ENCODE peak calls at places on chromosomes 11 and 22, in nine cellular contexts. Z, H, D, K, A, L, I, J and G are unnamed samples.
A peak's percentile ranks its signal among the peaks of the same experiment; 100 is the strongest.

GRCh38 chr11:44212128-44212527 is 97.8 kb downstream of the ALX4 start:
- DNase-seq in Z (no peak), H (no peak), D (no peak), K (no peak), A (no peak), L (no peak), I (no peak), J (no peak), G (no peak)

GRCh38 chr11:79076526-79077115 is 364.2 kb downstream of the TENM4 start:
- DNase-seq in Z (no peak), H (no peak), D (no peak), K (peak; percentile 57), A (no peak), L (peak; percentile 50), I (peak; percentile 11), J (no peak), G (no peak)

GRCh38 chr11:126417463-126417862 is 62.0 kb downstream of the ST3GAL4 start:
- DNase-seq in Z (no peak), H (no peak), D (no peak), K (no peak), A (no peak), L (no peak), I (no peak), J (no peak), G (no peak)

GRCh38 chr11:30990625-30991348 is 378.8 kb downstream of the DCDC1 start:
- DNase-seq in Z (no peak), H (no peak), D (no peak), K (no peak), A (no peak), L (no peak), I (no peak), J (no peak), G (no peak)

GRCh38 chr22:30575011-30575671 is 676 bp upstream of the GAL3ST1 start:
- DNase-seq in Z (no peak), H (no peak), D (no peak), K (peak; percentile 31), A (peak; percentile 9), L (peak; percentile 75), I (no peak), J (no peak), G (peak; percentile 60)

GRCh38 chr11:45646275-45646970 is 19.0 kb downstream of the CHST1 start:
- DNase-seq in Z (no peak), H (no peak), D (no peak), K (peak; percentile 36), A (no peak), L (no peak), I (no peak), J (no peak), G (no peak)

GRCh38 chr11:11587122-11587521 is 34.7 kb downstream of the GALNT18 start:
- DNase-seq in Z (no peak), H (no peak), D (no peak), K (no peak), A (no peak), L (no peak), I (no peak), J (no peak), G (no peak)

GRCh38 chr11:92206441-92206840 is 18.2 kb upstream of the FAT3 start:
- DNase-seq in Z (no peak), H (no peak), D (no peak), K (no peak), A (no peak), L (no peak), I (no peak), J (no peak), G (no peak)

GRCh38 chr22:47018010-47018910 is 255.8 kb downstream of the TBC1D22A start:
- DNase-seq in Z (no peak), H (no peak), D (no peak), K (no peak), A (no peak), L (peak; percentile 21), I (no peak), J (no peak), G (no peak)

GRCh38 chr22:48516571-48516970 is 1311.1 kb downstream of the BRD1 start:
- DNase-seq in Z (no peak), H (no peak), D (no peak), K (no peak), A (no peak), L (no peak), I (no peak), J (no peak), G (no peak)

GRCh38 chr22:47802446-47802845 is 1040.0 kb downstream of the TBC1D22A start:
- DNase-seq in Z (peak; percentile 35), H (no peak), D (no peak), K (no peak), A (no peak), L (no peak), I (no peak), J (no peak), G (no peak)

GRCh38 chr22:19779685-19780268 is 19.2 kb downstream of the TBX1 start:
- DNase-seq in Z (no peak), H (no peak), D (peak; percentile 23), K (peak; percentile 49), A (no peak), L (no peak), I (no peak), J (no peak), G (no peak)

DNA sequence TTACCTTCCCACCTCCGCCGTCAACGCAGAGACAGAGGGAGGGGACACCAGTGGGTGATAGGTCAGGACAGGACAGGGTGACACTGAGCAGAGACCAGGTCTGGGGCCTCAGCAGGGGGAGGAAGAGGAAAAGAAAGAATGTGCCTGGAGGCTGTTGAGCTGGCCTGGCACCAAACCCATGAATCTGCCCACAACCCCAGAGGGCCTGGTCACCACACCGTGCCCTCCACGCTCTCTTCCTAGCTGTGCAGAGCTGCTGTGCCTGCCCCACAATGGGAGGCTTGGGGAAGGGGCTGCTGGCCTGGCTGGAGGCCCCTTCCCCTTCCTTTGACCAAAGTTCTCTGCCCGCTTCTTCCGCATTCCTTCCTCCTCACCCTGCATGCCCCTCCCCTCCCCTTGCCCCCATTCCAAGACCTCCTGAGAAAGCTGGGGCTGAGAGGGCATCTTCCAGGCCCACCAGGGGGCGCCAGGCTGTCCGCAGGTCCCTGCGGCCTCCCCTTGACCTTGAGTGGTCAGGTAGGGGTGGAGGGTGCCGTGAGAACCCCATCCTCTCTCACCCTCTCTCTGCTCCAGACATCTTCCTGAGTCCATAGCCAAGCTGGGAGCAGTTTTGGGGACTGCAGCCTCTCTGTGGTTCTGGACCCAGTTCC is 11.0 kb upstream of the CACNA1I start:
- DNase-seq in Z (no peak), H (no peak), D (no peak), K (peak; percentile 67), A (no peak), L (no peak), I (no peak), J (no peak), G (no peak)
- TF ChIP-seq CTCF in Z (no peak), H (no peak), D (peak; percentile 46), K (peak; percentile 65), A (no peak), L (peak; percentile 37), I (peak; percentile 70), J (peak; percentile 38), G (peak; percentile 33)

DNA sequence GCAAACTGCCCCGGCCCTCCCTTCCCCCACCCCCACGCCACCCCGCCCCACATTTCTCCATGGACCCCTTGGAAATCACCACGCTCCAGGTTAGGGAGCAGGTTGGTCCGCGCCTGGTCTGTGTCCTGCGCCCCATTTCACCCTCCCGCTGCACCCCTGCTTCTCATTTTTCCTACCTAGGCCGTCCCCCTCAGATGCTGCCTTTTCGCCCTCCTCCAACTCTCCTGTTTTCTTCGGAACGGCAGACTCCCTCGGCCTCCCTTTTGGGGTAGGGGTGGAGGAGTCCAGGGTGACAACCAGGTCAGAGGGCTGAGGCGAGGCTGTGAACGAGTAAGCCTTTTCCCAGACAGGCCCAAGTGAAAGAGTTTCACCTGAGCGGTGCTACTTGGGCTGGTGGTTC is 893 bp upstream of the SCN4B start:
- DNase-seq in Z (no peak), H (no peak), D (no peak), K (no peak), A (no peak), L (no peak), I (no peak), J (no peak), G (no peak)
- H3K27me3 ChIP-seq in Z (peaks cover 39% of the 10 kb centered on the region), H (peaks cover 74% of the 10 kb centered on the region), D (peaks cover 25% of the 10 kb centered on the region), K (peaks cover 100% of the 10 kb centered on the region), A (peaks cover 45% of the 10 kb centered on the region), L (peaks cover 9% of the 10 kb centered on the region), I (peaks cover 93% of the 10 kb centered on the region), J (peaks cover 13% of the 10 kb centered on the region), G (no peaks in the 10 kb centered on the region)

GRCh38 chr11:35009941-35010337 is 93.5 kb downstream of the PDHX start:
- DNase-seq in Z (no peak), H (no peak), D (no peak), K (no peak), A (no peak), L (no peak), I (no peak), J (no peak), G (no peak)
- H3K27ac ChIP-seq in Z (no peak overlapping the region), H (no peak overlapping the region), D (peak overlapping the region; percentile 92), K (no peak overlapping the region), A (no peak overlapping the region), L (peak overlapping the region; percentile 62), I (no peak overlapping the region), J (peak overlapping the region; percentile 88), G (no peak overlapping the region)

GRCh38 chr11:120932305-120932905 is 91.5 kb upstream of the TBCEL start:
- DNase-seq in Z (no peak), H (no peak), D (no peak), K (peak; percentile 34), A (no peak), L (no peak), I (no peak), J (no peak), G (no peak)

GRCh38 chr11:120928506-120929062 is 95.3 kb upstream of the TBCEL start:
- DNase-seq in Z (no peak), H (no peak), D (no peak), K (no peak), A (no peak), L (no peak), I (no peak), J (no peak), G (no peak)

GRCh38 chr11:120929090-120929489 is 94.8 kb upstream of the TBCEL start:
- DNase-seq in Z (no peak), H (no peak), D (no peak), K (no peak), A (no peak), L (no peak), I (no peak), J (no peak), G (no peak)

GRCh38 chr11:120929664-120930154 is 94.2 kb upstream of the TBCEL start:
- DNase-seq in Z (peak; percentile 51), H (no peak), D (no peak), K (peak; percentile 90), A (peak; percentile 42), L (peak; percentile 36), I (peak; percentile 53), J (peak; percentile 32), G (no peak)

DNA sequence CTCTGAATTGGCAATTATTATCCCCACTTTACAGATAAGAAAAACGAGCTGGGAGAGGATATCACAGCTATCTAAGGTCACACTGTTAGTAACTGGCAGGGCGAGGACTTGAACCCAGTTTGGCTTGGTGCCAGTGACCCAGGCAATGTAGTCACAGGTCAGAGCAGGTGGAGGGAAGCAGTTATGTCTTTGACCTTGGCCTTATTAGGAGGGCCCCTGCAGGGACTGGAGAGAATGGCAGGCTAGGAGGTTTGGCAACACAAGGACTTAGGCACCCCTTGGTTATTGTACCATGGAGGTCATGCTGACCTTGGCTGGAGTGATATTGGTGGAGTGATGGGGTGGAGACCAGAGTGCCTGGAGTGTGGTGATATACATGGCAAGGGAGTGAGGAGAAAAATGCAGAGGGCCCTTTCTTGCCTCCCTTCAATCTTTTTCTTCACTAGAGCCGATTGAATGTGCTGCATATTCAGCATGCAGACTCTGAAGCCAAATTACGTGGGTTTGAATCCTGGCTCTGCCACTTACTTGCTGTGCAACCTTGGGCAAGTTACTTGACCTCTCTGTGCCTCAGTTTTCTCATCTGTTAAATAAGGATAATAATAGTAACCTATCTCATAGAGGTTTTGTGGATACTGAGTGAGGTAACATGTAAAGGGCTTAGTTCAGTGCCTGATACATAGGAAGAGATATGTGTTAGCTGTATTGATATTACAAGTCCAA is 92.7 kb upstream of the TBCEL start:
- DNase-seq in Z (no peak), H (no peak), D (no peak), K (no peak), A (no peak), L (no peak), I (peak; percentile 21), J (no peak), G (no peak)
- TF ChIP-seq CTCF in Z (no peak), H (no peak), D (no peak), K (no peak), A (no peak), L (no peak), I (peak; percentile 41), J (peak; percentile 27), G (no peak)